ENCODE peak calls at places on chromosomes 4 and X, in five cellular contexts. R is B cell; Y is stimulated activated CD4-positive, alpha-beta T cell treated with anti-CD3 and anti-CD28 coated beads, Interleukin-15, amount 100 ng/mL, for 24 hours; L is uterus; X is fibroblast of pulmonary artery. S is an unnamed sample.

GRCh38 chrX:73916931-73917657 is 354.1 kb downstream of the CHIC1 start:
- DNase-seq in R (no peak), Y (no peak), L (no peak), X (peak), S (no peak)

GRCh38 chr4:26985836-26986235 is 125.2 kb downstream of the STIM2 start:
- DNase-seq in R (peak), Y (peak), L (no peak), X (no peak), S (no peak)

GRCh38 chrX:85903692-85904471 is 143.5 kb downstream of the CHM start:
- DNase-seq in R (no peak), Y (no peak), L (no peak), X (no peak), S (no peak)

GRCh38 chr4:123250843-123251242 is 145.8 kb upstream of the SPRY1 start:
- DNase-seq in R (no peak), Y (no peak), L (peak), X (peak), S (peak)

GRCh38 chr4:151753056-151753455 is 7.8 kb downstream of the GATB start:
- DNase-seq in R (no peak), Y (no peak), L (no peak), X (peak), S (no peak)

GRCh38 chr4:175456131-175456530 is 355.9 kb downstream of the GPM6A start:
- DNase-seq in R (no peak), Y (no peak), L (no peak), X (no peak), S (no peak)

GRCh38 chr4:118743867-118744266 is 58.7 kb downstream of the METTL14 start:
- DNase-seq in R (no peak), Y (no peak), L (no peak), X (no peak), S (peak)

GRCh38 chr4:41865306-41865980 is 69.8 kb upstream of the TMEM33 start:
- DNase-seq in R (no peak), Y (no peak), L (no peak), X (peak), S (no peak)

GRCh38 chr4:153234923-153235322 is 30.7 kb downstream of the TRIM2 start:
- DNase-seq in R (no peak), Y (no peak), L (no peak), X (peak), S (no peak)

GRCh38 chr4:184688447-184688846 is 38.9 kb downstream of the PRIMPOL start:
- DNase-seq in R (no peak), Y (peak), L (no peak), X (peak), S (no peak)

GRCh38 chrX:49754238-49754857 is 58.6 kb upstream of the PAGE1 start:
- DNase-seq in R (no peak), Y (peak), L (peak), X (peak), S (peak)

GRCh38 chrX:10190367-10190766 is 33.6 kb downstream of the CLCN4 start:
- DNase-seq in R (peak), Y (no peak), L (peak), X (peak), S (no peak)

GRCh38 chr4:56127698-56128097 is 179.0 kb downstream of the CEP135 start:
- DNase-seq in R (no peak), Y (no peak), L (no peak), X (peak), S (no peak)

GRCh38 chr4:88818650-88819470 is 121.2 kb upstream of the NAP1L5 start:
- DNase-seq in R (no peak), Y (peak), L (peak), X (peak), S (peak)

GRCh38 chrX:16566571-16566970 is 83.4 kb upstream of the S100G start:
- DNase-seq in R (no peak), Y (no peak), L (no peak), X (no peak), S (no peak)

GRCh38 chr4:8069102-8069752 is 89.4 kb downstream of the ABLIM2 start:
- DNase-seq in R (no peak), Y (no peak), L (no peak), X (no peak), S (no peak)

GRCh38 chrX:83508526-83509245 is 596 bp downstream of the POU3F4 start:
- DNase-seq in R (no peak), Y (no peak), L (no peak), X (no peak), S (no peak)

GRCh38 chr4:127849505-127850234 is 31.0 kb upstream of the PLK4 start:
- DNase-seq in R (no peak), Y (no peak), L (no peak), X (peak), S (no peak)

GRCh38 chrX:599837-600715 is 30.5 kb upstream of the SHOX start:
- DNase-seq in R (no peak), Y (no peak), L (no peak), X (no peak), S (no peak)

GRCh38 chrX:10529344-10529743 is 91.0 kb downstream of the MID1 start:
- DNase-seq in R (no peak), Y (no peak), L (no peak), X (peak), S (no peak)

GRCh38 chr4:76809594-76810305 is 88.2 kb downstream of the SOWAHB start:
- DNase-seq in R (no peak), Y (no peak), L (no peak), X (no peak), S (no peak)

GRCh38 chr4:10082459-10083272 is 33.9 kb downstream of the WDR1 start:
- DNase-seq in R (no peak), Y (no peak), L (peak), X (no peak), S (no peak)